ENCODE peak calls at places on chromosomes 7 and 10, in five cellular contexts. E is activated effector memory CD4-positive, alpha-beta T cell treated with anti-CD3 and anti-CD28 coated beads, Interleukin-2, amount 50 U/mL, for 16 hours; X is cardiac muscle cell; T is RCC 7860; V is nephron progenitor cell. A is an unnamed sample.

GRCh38 chr10:76901701-76902100 is 735.9 kb downstream of the KCNMA1 start:
- DNase-seq in V (no peak), E (no peak), T (no peak), X (no peak), A (no peak)

GRCh38 chr10:370222-370825 is 235.1 kb downstream of the ZMYND11 start:
- DNase-seq in T (no peak), E (peak), V (no peak), X (peak), A (no peak)

GRCh38 chr7:108598153-108598552 is 28.5 kb downstream of the DNAJB9 start:
- DNase-seq in V (peak), E (no peak), T (no peak), X (no peak), A (no peak)

GRCh38 chr10:98029149-98030092 is 1.0 kb downstream of the CRTAC1 start:
- DNase-seq in X (no peak), V (no peak), T (no peak), E (no peak), A (no peak)

GRCh38 chr7:121373177-121373576 is 22.9 kb downstream of the FAM3C start:
- DNase-seq in X (no peak), T (no peak), V (no peak), E (no peak), A (no peak)

GRCh38 chr10:74947781-74948401 is 121.5 kb downstream of the KAT6B start:
- DNase-seq in E (no peak), V (no peak), X (no peak), T (no peak), A (peak)

GRCh38 chr10:122068844-122069243 is 79.9 kb downstream of the TACC2 start:
- DNase-seq in E (no peak), V (no peak), T (no peak), X (no peak), A (no peak)

GRCh38 chr10:8444630-8445029 is 390.1 kb downstream of the GATA3 start:
- DNase-seq in X (peak), E (no peak), V (peak), T (no peak), A (no peak)

GRCh38 chr7:44097064-44097932 is 6.8 kb upstream of the AEBP1 start:
- DNase-seq in X (no peak), E (no peak), T (no peak), V (no peak), A (no peak)

A was measured in NCI-H1048.